ENCODE peak calls at places on chromosomes 6 and 20, in five cellular contexts. E, P, T, F and I are unnamed samples.

GRCh38 chr20:54172856-54173652 is 732 bp downstream of the CYP24A1 start:
- DNase-seq in E (peak), F (no peak), P (no peak), T (peak), I (peak)

GRCh38 chr6:37878150-37878710 is 58.7 kb downstream of the ZFAND3 start:
- DNase-seq in F (no peak), E (no peak), P (no peak), T (no peak), I (no peak)

GRCh38 chr6:135267085-135267484 is 86.0 kb downstream of the MYB start:
- DNase-seq in P (no peak), T (no peak), F (no peak), E (no peak), I (no peak)

GRCh38 chr20:54680439-54680838 is 205.0 kb downstream of the DOK5 start:
- DNase-seq in P (no peak), E (no peak), F (no peak), T (no peak), I (no peak)

GRCh38 chr20:33262658-33263065 is 20.4 kb upstream of the BPIFB1 start:
- DNase-seq in E (peak), P (no peak), T (peak), F (peak), I (peak)

GRCh38 chr6:154249499-154250298 is 106.9 kb downstream of the IPCEF1 start:
- DNase-seq in T (no peak), P (no peak), E (peak), F (no peak), I (no peak)

GRCh38 chr6:16684896-16685554 is 76.2 kb downstream of the ATXN1 start:
- DNase-seq in F (no peak), P (no peak), E (no peak), T (no peak), I (no peak)

GRCh38 chr6:41536884-41537347 is 9.3 kb upstream of the FOXP4 start:
- DNase-seq in T (no peak), P (no peak), F (no peak), E (no peak), I (no peak)

GRCh38 chr6:36610041-36610440 is 15.9 kb downstream of the SRSF3 start:
- DNase-seq in T (no peak), P (no peak), F (no peak), E (no peak), I (no peak)

GRCh38 chr6:151141685-151142084 is 98.1 kb upstream of the AKAP12 start:
- DNase-seq in T (no peak), P (peak), E (no peak), F (no peak), I (no peak)

GRCh38 chr6:96721227-96721626 is 116.0 kb downstream of the GPR63 start:
- DNase-seq in F (no peak), T (no peak), E (no peak), P (no peak), I (no peak)

GRCh38 chr6:113414511-113414910 is 442.6 kb upstream of the MARCKS start:
- DNase-seq in E (peak), T (no peak), F (no peak), P (no peak), I (no peak)

GRCh38 chr6:30357678-30358339 is 12.9 kb downstream of the RPP21 start:
- DNase-seq in F (peak), P (no peak), T (peak), E (peak), I (peak)

GRCh38 chr20:22795897-22796296 is 211.5 kb upstream of the FOXA2 start:
- DNase-seq in T (peak), P (peak), F (peak), E (no peak), I (no peak)

GRCh38 chr6:4607026-4607704 is 169.0 kb upstream of the CDYL start:
- DNase-seq in P (no peak), F (no peak), T (no peak), E (no peak), I (no peak)

GRCh38 chr6:167697316-167697715 is 129.4 kb upstream of the AFDN start:
- DNase-seq in F (no peak), E (peak), T (no peak), P (no peak), I (no peak)

GRCh38 chr20:59955131-59955796 is 3.0 kb upstream of the CDH26 start:
- DNase-seq in T (peak), P (no peak), E (no peak), F (no peak), I (no peak)

GRCh38 chr6:132209351-132209750 is 191.9 kb downstream of the MOXD1 start:
- DNase-seq in P (no peak), F (no peak), E (no peak), T (no peak), I (no peak)

GRCh38 chr20:45300961-45301360 is 5.7 kb upstream of the RBPJL start:
- DNase-seq in F (no peak), P (no peak), T (peak), E (peak), I (peak)

GRCh38 chr20:20466341-20466879 is 98.5 kb downstream of the INSM1 start:
- DNase-seq in T (no peak), P (no peak), F (peak), E (no peak), I (no peak)

GRCh38 chr20:5918856-5919633 is 31.3 kb downstream of the TRMT6 start:
- DNase-seq in P (no peak), T (no peak), F (no peak), E (no peak), I (no peak)

DNA sequence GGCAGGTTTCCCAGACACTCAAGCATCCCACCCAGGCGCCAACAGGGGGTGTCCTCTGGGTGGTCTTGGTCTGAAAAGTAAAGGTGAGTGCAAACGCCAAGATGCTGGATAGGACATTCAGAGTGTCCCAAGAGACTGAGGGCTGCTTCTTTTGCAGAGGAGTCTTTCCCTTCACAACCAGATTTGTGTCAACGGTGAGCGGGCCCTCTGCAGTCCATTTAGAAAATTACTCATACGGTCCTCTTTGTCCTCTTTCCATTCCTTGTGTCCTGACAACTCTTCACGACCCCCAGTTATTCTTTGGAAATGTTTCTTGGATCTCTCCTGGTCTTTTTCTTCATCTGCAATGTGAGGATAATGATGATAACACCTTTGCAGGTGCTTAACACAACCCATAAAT is 257.8 kb downstream of the CDC5L start:
- DNase-seq in F (no peak), P (no peak), E (no peak), T (no peak), I (no peak)
- TF ChIP-seq CTCF in F (no peak), P (peak), E (no peak), T (no peak), I (no peak)

GRCh38 chr6:24495516-24495847 is 713 bp downstream of the ALDH5A1 start:
- DNase-seq in P (peak), F (no peak), T (peak), E (peak), I (peak)

GRCh38 chr6:24492475-24492874 is 2.3 kb upstream of the ALDH5A1 start:
- DNase-seq in P (no peak), E (peak), F (no peak), T (peak), I (peak)

GRCh38 chr6:24493945-24494725 is 634 bp upstream of the ALDH5A1 start:
- DNase-seq in E (no peak), T (no peak), F (no peak), P (no peak), I (no peak)

GRCh38 chr6:24497254-24497989 is 2.7 kb downstream of the ALDH5A1 start:
- DNase-seq in F (no peak), P (no peak), E (no peak), T (no peak), I (no peak)

DNA sequence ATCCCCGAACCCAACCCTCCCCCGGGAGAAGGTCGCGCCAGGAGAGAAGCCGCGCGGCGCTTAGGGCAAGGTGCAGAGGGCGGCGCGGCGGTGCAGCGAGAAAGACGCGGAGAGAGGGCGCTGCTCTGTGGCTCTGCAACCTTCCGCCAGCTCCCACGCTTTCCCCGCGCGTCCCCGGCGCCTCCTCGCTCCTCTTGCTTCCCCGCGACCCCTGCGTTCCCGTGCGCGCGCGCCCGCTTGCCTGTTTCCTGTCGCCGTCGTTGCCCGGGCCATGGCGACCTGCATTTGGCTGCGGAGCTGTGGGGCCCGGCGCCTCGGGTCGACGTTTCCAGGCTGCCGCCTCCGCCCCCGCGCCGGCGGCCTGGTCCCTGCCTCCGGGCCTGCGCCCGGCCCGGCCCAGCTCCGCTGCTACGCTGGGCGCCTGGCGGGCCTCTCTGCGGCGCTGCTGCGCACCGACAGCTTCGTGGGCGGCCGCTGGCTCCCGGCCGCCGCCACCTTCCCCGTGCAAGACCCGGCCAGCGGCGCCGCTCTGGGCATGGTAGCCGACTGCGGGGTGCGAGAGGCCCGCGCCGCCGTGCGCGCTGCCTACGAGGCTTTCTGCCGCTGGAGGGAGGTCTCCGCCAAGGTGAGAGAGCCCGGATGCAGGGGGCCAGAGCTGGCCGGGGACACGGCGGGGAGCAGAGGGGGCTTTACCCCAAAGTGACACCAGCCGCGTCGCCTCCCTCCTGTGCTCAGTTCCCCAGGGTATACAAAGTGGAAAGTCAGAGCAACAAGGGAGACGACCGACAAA is at the start of gene ALDH5A1:
- DNase-seq in F (no peak), P (peak), E (peak), T (peak), I (peak)
- TF ChIP-seq CTCF in F (peak), P (peak), E (no peak), T (peak), I (no peak)

GRCh38 chr6:71288228-71289038 is at the start of gene OGFRL1:
- DNase-seq in F (peak), P (peak), E (peak), T (peak), I (peak)
- TF ChIP-seq CTCF in F (no peak), P (peak), E (no peak), T (no peak), I (no peak)

GRCh38 chr6:119463081-119463626 is 113.6 kb upstream of the MAN1A1 start:
- DNase-seq in F (no peak), E (no peak), P (no peak), T (no peak), I (no peak)

GRCh38 chr6:119454694-119455093 is 105.1 kb upstream of the MAN1A1 start:
- DNase-seq in P (no peak), T (no peak), F (no peak), E (no peak), I (no peak)

GRCh38 chr6:119461187-119461586 is 111.6 kb upstream of the MAN1A1 start:
- DNase-seq in F (no peak), T (no peak), P (no peak), E (no peak), I (no peak)

DNA sequence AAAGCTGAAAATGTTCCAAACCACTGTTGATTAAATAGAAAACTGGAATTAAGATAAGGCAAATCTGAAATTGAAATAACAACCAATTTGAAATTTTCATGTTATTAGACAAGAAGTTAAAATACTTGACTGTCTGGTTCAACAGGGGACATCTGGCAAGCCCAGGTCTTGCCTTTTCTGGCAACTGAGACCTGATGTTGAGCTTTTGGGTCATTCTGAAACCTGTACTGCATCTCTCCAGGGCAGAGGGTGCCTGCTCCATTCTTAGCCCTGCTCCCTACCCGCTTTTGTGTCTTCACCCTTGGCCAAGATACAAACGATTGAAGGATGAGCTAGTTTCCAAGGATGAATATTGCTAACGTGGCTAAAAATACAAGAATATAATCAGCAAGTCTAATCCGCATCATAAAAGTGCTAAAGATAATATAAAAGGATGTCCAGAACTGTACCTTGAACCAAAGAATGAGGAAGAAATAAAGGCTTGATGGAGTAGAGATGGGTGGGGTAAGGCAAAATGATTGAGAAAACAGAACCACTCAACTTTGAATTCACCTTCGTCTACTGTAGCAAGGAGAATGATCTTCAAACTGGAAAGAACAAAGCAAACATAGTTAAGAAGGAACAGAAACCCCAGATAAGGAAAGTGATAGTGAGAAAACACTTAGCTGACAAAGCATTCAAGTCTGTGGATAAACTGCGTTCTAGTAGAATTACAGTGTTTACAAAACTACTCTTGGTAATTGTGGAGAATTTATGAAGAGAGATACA is 109.8 kb upstream of the MAN1A1 start:
- DNase-seq in T (no peak), E (no peak), F (no peak), P (no peak), I (no peak)
- TF ChIP-seq CTCF in T (no peak), E (no peak), F (no peak), P (no peak), I (no peak)

DNA sequence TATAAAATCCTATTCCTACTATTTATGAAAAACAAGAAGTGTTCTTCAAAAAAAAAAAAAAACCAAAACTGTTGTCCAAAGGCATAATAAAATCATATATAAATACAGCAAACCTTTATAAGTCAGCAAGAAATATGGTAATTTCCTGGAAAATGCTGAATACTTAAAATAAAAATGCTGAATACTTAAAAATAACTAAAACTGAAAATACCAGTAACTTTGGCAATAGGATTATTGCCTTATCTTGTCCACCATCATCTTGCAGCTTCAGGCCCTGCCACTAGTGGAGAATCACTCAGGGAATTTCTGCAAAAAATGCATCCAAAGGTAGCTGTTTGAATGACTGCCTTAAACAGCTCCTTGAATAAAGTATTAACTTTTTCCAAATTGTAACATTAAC is 24.5 kb downstream of the CCNC start:
- DNase-seq in P (no peak), E (no peak), F (no peak), T (no peak), I (no peak)
- TF ChIP-seq CTCF in P (no peak), E (no peak), F (no peak), T (no peak), I (no peak)

GRCh38 chr6:157239148-157239547 is 84.2 kb downstream of the TMEM242 start:
- DNase-seq in E (no peak), P (no peak), F (no peak), T (no peak), I (no peak)
- TF ChIP-seq CTCF in E (no peak), P (no peak), F (no peak), T (no peak), I (no peak)

DNA sequence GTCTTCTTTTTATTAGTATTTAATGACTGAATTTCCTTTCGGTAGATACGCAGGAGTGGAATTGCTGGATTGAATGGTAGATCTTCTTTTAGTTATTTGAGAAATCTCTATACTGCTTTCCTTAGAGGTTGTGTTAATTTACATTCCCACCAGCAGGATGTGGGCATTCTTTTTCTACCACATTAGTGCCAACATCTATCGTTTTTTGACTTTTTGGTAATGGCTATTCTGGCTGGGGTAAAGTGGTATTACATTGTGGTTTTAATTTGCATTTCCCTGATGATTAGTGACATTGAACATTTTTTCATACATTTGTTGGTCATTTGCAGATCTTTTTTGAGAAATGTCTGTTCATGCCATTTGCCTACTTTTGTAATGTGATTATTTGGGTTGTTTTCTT is 37.1 kb downstream of the SUMO4 start:
- DNase-seq in P (no peak), F (no peak), T (no peak), E (no peak), I (no peak)
- TF ChIP-seq CTCF in P (no peak), F (no peak), T (no peak), E (no peak), I (no peak)